ENCODE peak calls at places on chromosomes 11 and 22, in ten cellular contexts. K is stimulated activated CD4-positive, alpha-beta T cell treated with anti-CD3 and anti-CD28 coated beads, Interleukin-2, amount 100 ng/mL, for 48 hours; M is activated naive CD8-positive, alpha-beta T cell treated with anti-CD3 and anti-CD28 coated beads, Interleukin-2, amount 10 ng/mL, durations not matched to agents 7 days and 5 days; D is endothelial cell; W is stimulated activated CD8-positive, alpha-beta memory T cell treated with anti-CD3 and anti-CD28 coated beads, Interleukin-7, amount 100 ng/mL, for 24 hours; X is heart left ventricle; Z is NAMALWA; F is hippocampal formation; B is activated T-helper 1 cell treated with anti-CD3 and anti-CD28 coated beads, Interleukin-12 subunit alpha, Interleukin-12 subunit beta, Interleukin-2, Interleukin-4 antibody, amounts not matched to agents 30 ng/mL and 10 ng/mL and 1 ng/mL, durations not matched to agents 14 hours and 24 hours and 36 hours; S is central memory CD4-positive, alpha-beta T cell. N is an unnamed sample.

GRCh38 chr22:20758688-20759087 is 15.2 kb upstream of the SERPIND1 start:
- DNase-seq in D (no peak), X (no peak), K (no peak), S (no peak), B (no peak), W (no peak), Z (no peak), M (no peak), F (no peak), N (no peak)

GRCh38 chr22:47203554-47203991 is 441.1 kb downstream of the TBC1D22A start:
- DNase-seq in S (no peak), K (no peak), M (no peak), W (no peak), D (no peak), X (peak; percentile 37), Z (no peak), F (no peak), B (no peak), N (peak; percentile 6)

GRCh38 chr11:17418437-17418836 is 30.0 kb upstream of the KCNJ11 start:
- DNase-seq in F (no peak), K (no peak), S (no peak), D (no peak), M (no peak), B (no peak), X (no peak), W (no peak), Z (no peak), N (no peak)

GRCh38 chr11:40513281-40513680 is 946.2 kb downstream of the LRRC4C start:
- DNase-seq in Z (no peak), X (no peak), W (no peak), B (no peak), D (no peak), K (no peak), F (no peak), M (no peak), S (no peak), N (no peak)

GRCh38 chr22:39184586-39185577 is 32.4 kb upstream of the CBX7 start:
- DNase-seq in X (no peak), S (no peak), Z (no peak), B (no peak), D (no peak), M (peak; percentile 16), W (no peak), K (no peak), F (no peak), N (peak; percentile 3)

GRCh38 chr22:31177420-31178162 is 17.6 kb downstream of the RNF185 start:
- DNase-seq in D (no peak), K (no peak), W (no peak), M (no peak), S (no peak), X (no peak), F (no peak), B (no peak), Z (no peak), N (peak; percentile 33)

GRCh38 chr22:27986937-27987336 is 67.9 kb upstream of the PITPNB start:
- DNase-seq in X (no peak), S (no peak), W (no peak), D (no peak), M (no peak), Z (no peak), F (no peak), B (no peak), K (no peak), N (no peak)

GRCh38 chr22:37633082-37633692 is 6.3 kb upstream of the SH3BP1 start:
- DNase-seq in X (no peak), B (no peak), F (no peak), D (no peak), S (peak; percentile 39), Z (peak; percentile 53), M (peak; percentile 76), K (no peak), W (no peak), N (peak; percentile 77)

GRCh38 chr22:49381595-49382450 is 445.9 kb downstream of the BRD1 start:
- DNase-seq in F (no peak), B (no peak), Z (no peak), D (no peak), K (no peak), W (no peak), S (no peak), X (no peak), M (no peak), N (peak; percentile 9)

GRCh38 chr22:38824587-38824986 is 19.2 kb downstream of the NPTXR start:
- DNase-seq in Z (peak; percentile 82), X (no peak), B (peak; percentile 38), M (peak; percentile 53), S (peak; percentile 28), K (peak; percentile 44), W (no peak), D (peak; percentile 91), F (peak; percentile 17), N (peak; percentile 51)

GRCh38 chr11:45607995-45608394 is 57.4 kb downstream of the CHST1 start:
- DNase-seq in M (no peak), K (no peak), S (no peak), D (no peak), B (no peak), W (no peak), Z (no peak), X (no peak), F (no peak), N (no peak)

GRCh38 chr11:65117206-65118096 is at the start of gene ZNHIT2:
- DNase-seq in K (peak; percentile 100), W (peak; percentile 100), B (peak; percentile 100), S (peak; percentile 100), X (peak; percentile 100), D (peak; percentile 98), F (peak; percentile 97), M (peak; percentile 98), Z (peak; percentile 99), N (peak; percentile 100)

GRCh38 chr22:38479096-38479840 is 11.4 kb downstream of the KDELR3 start:
- DNase-seq in F (no peak), M (no peak), W (no peak), D (no peak), B (no peak), Z (no peak), X (no peak), K (no peak), S (no peak), N (no peak)

GRCh38 chr11:64916040-64916847 is 765 bp downstream of the ATG2A start:
- DNase-seq in K (peak; percentile 12), D (peak; percentile 37), M (peak; percentile 61), F (no peak), W (no peak), X (peak; percentile 69), B (peak; percentile 52), Z (peak; percentile 66), S (peak; percentile 40), N (peak; percentile 66)

GRCh38 chr22:37231406-37232139 is 12.5 kb downstream of the RAC2 start:
- DNase-seq in D (no peak), S (no peak), X (no peak), F (no peak), Z (no peak), M (peak; percentile 67), B (no peak), W (no peak), K (no peak), N (peak; percentile 37)

GRCh38 chr11:104991994-104992393 is 23.6 kb upstream of the CASP4 start:
- DNase-seq in Z (no peak), K (no peak), W (no peak), D (no peak), S (no peak), B (no peak), M (no peak), F (no peak), X (no peak), N (no peak)

GRCh38 chr22:29003552-29003951 is 58.1 kb downstream of the C22orf31 start:
- DNase-seq in K (no peak), X (no peak), F (no peak), D (no peak), B (no peak), M (no peak), Z (no peak), S (no peak), W (no peak), N (no peak)

GRCh38 chr22:50530857-50531545 is 1.2 kb upstream of the TYMP start:
- DNase-seq in S (peak; percentile 69), Z (peak; percentile 90), K (peak; percentile 78), F (no peak), X (peak; percentile 94), W (peak; percentile 70), B (peak; percentile 83), M (peak; percentile 87), D (peak; percentile 67), N (peak; percentile 96)

GRCh38 chr22:27990879-27991278 is 71.8 kb upstream of the PITPNB start:
- DNase-seq in X (peak; percentile 84), F (no peak), K (no peak), D (peak; percentile 72), W (no peak), Z (peak; percentile 30), S (no peak), M (peak; percentile 21), B (no peak), N (no peak)

N was measured in Peyer's patch.